ENCODE peak calls at places on chromosomes 13 and 19, in six cellular contexts. K, R, X, G, M and L are unnamed samples.

GRCh38 chr19:16067205-16067938 is 8.9 kb upstream of the TPM4 start:
- DNase-seq in K (no peak), R (no peak), X (no peak), G (no peak), M (peak), L (no peak)

GRCh38 chr13:97254809-97255208 is 32.7 kb downstream of the MBNL2 start:
- DNase-seq in K (no peak), R (no peak), X (no peak), G (no peak), M (peak), L (no peak)

GRCh38 chr13:35548790-35549189 is 72.3 kb upstream of the MAB21L1 start:
- DNase-seq in K (no peak), R (no peak), X (no peak), G (no peak), M (no peak), L (no peak)

GRCh38 chr19:4524808-4525562 is 6.7 kb upstream of the PLIN4 start:
- DNase-seq in K (peak), R (peak), X (no peak), G (peak), M (peak), L (no peak)

GRCh38 chr19:55210120-55210493 is 806 bp upstream of the PTPRH start:
- DNase-seq in K (no peak), R (no peak), X (peak), G (no peak), M (peak), L (peak)

GRCh38 chr13:102233566-102234208 is 168.2 kb downstream of the FGF14 start:
- DNase-seq in K (no peak), R (no peak), X (no peak), G (no peak), M (no peak), L (no peak)

GRCh38 chr13:99380402-99380801 is 73.2 kb upstream of the GPR183 start:
- DNase-seq in K (no peak), R (no peak), X (no peak), G (no peak), M (no peak), L (no peak)

GRCh38 chr19:51136891-51137551 is 5.1 kb upstream of the SIGLEC7 start:
- DNase-seq in K (no peak), R (no peak), X (no peak), G (no peak), M (no peak), L (no peak)

GRCh38 chr19:48866692-48867091 is 1.7 kb downstream of the PLEKHA4 start:
- DNase-seq in K (no peak), R (no peak), X (no peak), G (no peak), M (no peak), L (no peak)

GRCh38 chr13:92727118-92727517 is 499.5 kb upstream of the GPC6 start:
- DNase-seq in K (no peak), R (no peak), X (no peak), G (no peak), M (no peak), L (no peak)

GRCh38 chr19:566403-566802 is 6.0 kb upstream of the BSG start:
- DNase-seq in K (no peak), R (no peak), X (no peak), G (no peak), M (no peak), L (no peak)

GRCh38 chr13:59261928-59262488 is 901.7 kb downstream of the DIAPH3 start:
- DNase-seq in K (no peak), R (no peak), X (no peak), G (no peak), M (no peak), L (no peak)

GRCh38 chr13:100235311-100235901 is 146.5 kb downstream of the PCCA start:
- DNase-seq in K (no peak), R (no peak), X (peak), G (no peak), M (peak), L (no peak)

GRCh38 chr19:19105365-19106060 is 32.8 kb downstream of the TMEM161A start:
- DNase-seq in K (no peak), R (no peak), X (no peak), G (no peak), M (peak), L (no peak)

GRCh38 chr19:10552596-10553053 is 8.9 kb downstream of the ATG4D start:
- DNase-seq in K (no peak), R (peak), X (peak), G (peak), M (peak), L (no peak)

GRCh38 chr13:43041368-43041921 is 18.1 kb downstream of the DNAJC15 start:
- DNase-seq in K (no peak), R (no peak), X (no peak), G (no peak), M (no peak), L (no peak)

GRCh38 chr13:109182777-109183465 is 553.5 kb downstream of the MYO16 start:
- DNase-seq in K (no peak), R (no peak), X (peak), G (no peak), M (peak), L (no peak)

GRCh38 chr13:67139551-67139950 is 90.6 kb downstream of the PCDH9 start:
- DNase-seq in K (no peak), R (no peak), X (no peak), G (no peak), M (no peak), L (no peak)